ENCODE peak calls at places on chromosomes 12 and 14, in ten cellular contexts. One of them, this sample, is unnamed.

GRCh38 chr12:90069711-90070110 is 361.1 kb upstream of the ATP2B1 start:
- DNase-seq in uterus: no peak
- DNase-seq in cardiac fibroblast: no peak
- DNase-seq in GM12864: no peak
- DNase-seq in right lobe of liver: no peak
- DNase-seq in CD4-positive, alpha-beta T cell: no peak
- DNase-seq in transverse colon: no peak
- DNase-seq in progenitor cell of endocrine pancreas: no peak
- DNase-seq in OCI-LY7: no peak
- DNase-seq in AG09309: no peak
- DNase-seq in this sample: no peak

GRCh38 chr12:42588308-42588836 is 1.2 kb downstream of the PRICKLE1 start:
- DNase-seq in uterus: peak; percentile 15
- DNase-seq in cardiac fibroblast: no peak
- DNase-seq in GM12864: no peak
- DNase-seq in right lobe of liver: no peak
- DNase-seq in CD4-positive, alpha-beta T cell: no peak
- DNase-seq in transverse colon: no peak
- DNase-seq in progenitor cell of endocrine pancreas: no peak
- DNase-seq in OCI-LY7: no peak
- DNase-seq in AG09309: no peak
- DNase-seq in this sample: no peak

GRCh38 chr12:14416658-14417057 is 51.2 kb downstream of the ATF7IP start:
- DNase-seq in uterus: no peak
- DNase-seq in cardiac fibroblast: peak; percentile 90
- DNase-seq in GM12864: peak; percentile 16
- DNase-seq in right lobe of liver: no peak
- DNase-seq in CD4-positive, alpha-beta T cell: no peak
- DNase-seq in transverse colon: no peak
- DNase-seq in progenitor cell of endocrine pancreas: no peak
- DNase-seq in OCI-LY7: peak; percentile 65
- DNase-seq in AG09309: peak; percentile 43
- DNase-seq in this sample: no peak

GRCh38 chr12:93297032-93297431 is 80.7 kb upstream of the NUDT4 start:
- DNase-seq in uterus: no peak
- DNase-seq in cardiac fibroblast: no peak
- DNase-seq in GM12864: peak; percentile 43
- DNase-seq in right lobe of liver: no peak
- DNase-seq in CD4-positive, alpha-beta T cell: no peak
- DNase-seq in transverse colon: no peak
- DNase-seq in progenitor cell of endocrine pancreas: no peak
- DNase-seq in OCI-LY7: no peak
- DNase-seq in AG09309: no peak
- DNase-seq in this sample: peak; percentile 36

GRCh38 chr14:95222870-95223398 is 65.6 kb upstream of the DICER1 start:
- DNase-seq in uterus: no peak
- DNase-seq in cardiac fibroblast: peak; percentile 85
- DNase-seq in GM12864: no peak
- DNase-seq in right lobe of liver: no peak
- DNase-seq in CD4-positive, alpha-beta T cell: no peak
- DNase-seq in transverse colon: no peak
- DNase-seq in progenitor cell of endocrine pancreas: no peak
- DNase-seq in OCI-LY7: no peak
- DNase-seq in AG09309: no peak
- DNase-seq in this sample: no peak

GRCh38 chr14:95290769-95291440 is 28.8 kb downstream of the CLMN start:
- DNase-seq in uterus: peak; percentile 27
- DNase-seq in cardiac fibroblast: peak; percentile 24
- DNase-seq in GM12864: no peak
- DNase-seq in right lobe of liver: peak; percentile 74
- DNase-seq in CD4-positive, alpha-beta T cell: no peak
- DNase-seq in transverse colon: peak; percentile 80
- DNase-seq in progenitor cell of endocrine pancreas: no peak
- DNase-seq in OCI-LY7: peak; percentile 43
- DNase-seq in AG09309: no peak
- DNase-seq in this sample: no peak

GRCh38 chr14:25034803-25035681 is 14.9 kb downstream of the STXBP6 start:
- DNase-seq in uterus: no peak
- DNase-seq in cardiac fibroblast: no peak
- DNase-seq in GM12864: no peak
- DNase-seq in right lobe of liver: no peak
- DNase-seq in CD4-positive, alpha-beta T cell: no peak
- DNase-seq in transverse colon: no peak
- DNase-seq in progenitor cell of endocrine pancreas: no peak
- DNase-seq in OCI-LY7: no peak
- DNase-seq in AG09309: no peak
- DNase-seq in this sample: no peak

GRCh38 chr12:48194780-48195179 is 8.3 kb downstream of the OR10AD1 start:
- DNase-seq in uterus: no peak
- DNase-seq in cardiac fibroblast: no peak
- DNase-seq in GM12864: no peak
- DNase-seq in right lobe of liver: no peak
- DNase-seq in CD4-positive, alpha-beta T cell: no peak
- DNase-seq in transverse colon: no peak
- DNase-seq in progenitor cell of endocrine pancreas: no peak
- DNase-seq in OCI-LY7: no peak
- DNase-seq in AG09309: no peak
- DNase-seq in this sample: no peak

GRCh38 chr14:81831128-81831815 is 297.6 kb upstream of the SEL1L start:
- DNase-seq in uterus: no peak
- DNase-seq in cardiac fibroblast: peak; percentile 18
- DNase-seq in GM12864: no peak
- DNase-seq in right lobe of liver: peak; percentile 68
- DNase-seq in CD4-positive, alpha-beta T cell: no peak
- DNase-seq in transverse colon: no peak
- DNase-seq in progenitor cell of endocrine pancreas: no peak
- DNase-seq in OCI-LY7: no peak
- DNase-seq in AG09309: no peak
- DNase-seq in this sample: no peak

GRCh38 chr14:81829447-81829846 is 295.8 kb upstream of the SEL1L start:
- DNase-seq in uterus: no peak
- DNase-seq in cardiac fibroblast: no peak
- DNase-seq in GM12864: no peak
- DNase-seq in right lobe of liver: no peak
- DNase-seq in CD4-positive, alpha-beta T cell: peak; percentile 0
- DNase-seq in transverse colon: no peak
- DNase-seq in progenitor cell of endocrine pancreas: no peak
- DNase-seq in OCI-LY7: no peak
- DNase-seq in AG09309: no peak
- DNase-seq in this sample: no peak

GRCh38 chr14:81837304-81837703 is 303.7 kb upstream of the SEL1L start:
- DNase-seq in uterus: no peak
- DNase-seq in cardiac fibroblast: no peak
- DNase-seq in GM12864: no peak
- DNase-seq in right lobe of liver: no peak
- DNase-seq in CD4-positive, alpha-beta T cell: no peak
- DNase-seq in transverse colon: no peak
- DNase-seq in progenitor cell of endocrine pancreas: no peak
- DNase-seq in OCI-LY7: no peak
- DNase-seq in AG09309: no peak
- DNase-seq in this sample: no peak

GRCh38 chr14:81834308-81834707 is 300.7 kb upstream of the SEL1L start:
- DNase-seq in uterus: no peak
- DNase-seq in cardiac fibroblast: no peak
- DNase-seq in GM12864: no peak
- DNase-seq in right lobe of liver: no peak
- DNase-seq in CD4-positive, alpha-beta T cell: no peak
- DNase-seq in transverse colon: no peak
- DNase-seq in progenitor cell of endocrine pancreas: no peak
- DNase-seq in OCI-LY7: no peak
- DNase-seq in AG09309: no peak
- DNase-seq in this sample: no peak
- TF ChIP-seq CTCF in uterus: no peak
- TF ChIP-seq CTCF in cardiac fibroblast: no peak
- TF ChIP-seq CTCF in GM12864: no peak
- TF ChIP-seq CTCF in right lobe of liver: no peak
- TF ChIP-seq CTCF in CD4-positive, alpha-beta T cell: no peak
- TF ChIP-seq CTCF in transverse colon: no peak
- TF ChIP-seq CTCF in progenitor cell of endocrine pancreas: no peak
- TF ChIP-seq CTCF in OCI-LY7: no peak
- TF ChIP-seq CTCF in AG09309: no peak
- TF ChIP-seq CTCF in this sample: no peak

GRCh38 chr12:46351138-46351537 is 21.4 kb downstream of the SLC38A2 start:
- DNase-seq in uterus: no peak
- DNase-seq in cardiac fibroblast: no peak
- DNase-seq in GM12864: no peak
- DNase-seq in right lobe of liver: no peak
- DNase-seq in CD4-positive, alpha-beta T cell: no peak
- DNase-seq in transverse colon: no peak
- DNase-seq in progenitor cell of endocrine pancreas: no peak
- DNase-seq in OCI-LY7: no peak
- DNase-seq in AG09309: no peak
- DNase-seq in this sample: no peak

GRCh38 chr12:46356655-46357437 is 15.7 kb downstream of the SLC38A2 start:
- DNase-seq in uterus: no peak
- DNase-seq in cardiac fibroblast: no peak
- DNase-seq in GM12864: no peak
- DNase-seq in right lobe of liver: no peak
- DNase-seq in CD4-positive, alpha-beta T cell: no peak
- DNase-seq in transverse colon: no peak
- DNase-seq in progenitor cell of endocrine pancreas: no peak
- DNase-seq in OCI-LY7: no peak
- DNase-seq in AG09309: no peak
- DNase-seq in this sample: no peak

GRCh38 chr12:46354799-46355194 is 17.8 kb downstream of the SLC38A2 start:
- DNase-seq in uterus: no peak
- DNase-seq in cardiac fibroblast: no peak
- DNase-seq in GM12864: no peak
- DNase-seq in right lobe of liver: no peak
- DNase-seq in CD4-positive, alpha-beta T cell: no peak
- DNase-seq in transverse colon: no peak
- DNase-seq in progenitor cell of endocrine pancreas: no peak
- DNase-seq in OCI-LY7: no peak
- DNase-seq in AG09309: no peak
- DNase-seq in this sample: no peak

GRCh38 chr12:46351861-46352595 is 20.5 kb downstream of the SLC38A2 start:
- DNase-seq in uterus: no peak
- DNase-seq in cardiac fibroblast: no peak
- DNase-seq in GM12864: no peak
- DNase-seq in right lobe of liver: no peak
- DNase-seq in CD4-positive, alpha-beta T cell: no peak
- DNase-seq in transverse colon: no peak
- DNase-seq in progenitor cell of endocrine pancreas: no peak
- DNase-seq in OCI-LY7: no peak
- DNase-seq in AG09309: no peak
- DNase-seq in this sample: no peak

DNA sequence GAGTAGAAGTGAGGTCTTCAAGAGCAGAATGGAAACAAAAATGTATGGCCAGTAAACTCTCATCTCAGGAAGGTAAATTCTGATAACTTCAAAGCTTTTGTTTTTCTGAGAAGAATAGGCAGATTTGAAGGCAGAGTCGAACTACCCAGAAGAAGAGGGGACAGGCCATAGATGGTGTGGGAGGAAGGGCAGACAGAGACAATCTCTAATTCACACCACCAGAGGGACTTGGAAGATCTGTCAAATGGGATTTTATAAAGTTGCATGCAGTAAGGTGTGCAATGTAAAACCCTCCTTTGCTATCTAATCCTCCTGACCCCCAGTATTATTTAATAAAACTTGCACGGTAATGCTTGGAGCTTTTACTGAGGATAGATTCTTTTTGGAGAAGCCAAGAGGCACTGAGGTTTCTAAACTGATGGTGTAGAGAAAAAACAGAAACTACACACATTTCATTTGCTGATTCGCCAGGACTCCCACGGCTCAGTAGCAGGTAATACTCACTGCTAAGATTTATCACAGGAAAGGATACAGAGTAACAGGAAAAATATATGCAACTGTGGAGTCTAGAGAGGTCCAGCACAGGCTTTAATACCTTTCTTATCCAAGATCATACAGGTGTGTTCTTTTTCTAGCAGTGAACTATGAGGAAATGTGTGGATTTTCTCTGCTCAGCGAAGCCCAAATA is 18.3 kb downstream of the SLC38A2 start:
- DNase-seq in uterus: no peak
- DNase-seq in cardiac fibroblast: no peak
- DNase-seq in GM12864: no peak
- DNase-seq in right lobe of liver: no peak
- DNase-seq in CD4-positive, alpha-beta T cell: no peak
- DNase-seq in transverse colon: no peak
- DNase-seq in progenitor cell of endocrine pancreas: no peak
- DNase-seq in OCI-LY7: peak; percentile 23
- DNase-seq in AG09309: no peak
- DNase-seq in this sample: no peak
- TF ChIP-seq CTCF in uterus: no peak
- TF ChIP-seq CTCF in cardiac fibroblast: no peak
- TF ChIP-seq CTCF in GM12864: peak; percentile 28
- TF ChIP-seq CTCF in right lobe of liver: peak; percentile 16
- TF ChIP-seq CTCF in CD4-positive, alpha-beta T cell: peak; percentile 22
- TF ChIP-seq CTCF in transverse colon: no peak
- TF ChIP-seq CTCF in progenitor cell of endocrine pancreas: no peak
- TF ChIP-seq CTCF in OCI-LY7: peak; percentile 56
- TF ChIP-seq CTCF in AG09309: no peak
- TF ChIP-seq CTCF in this sample: peak; percentile 22

GRCh38 chr12:116529048-116529447 is 30.1 kb upstream of the MAP1LC3B2 start:
- DNase-seq in uterus: peak; percentile 86
- DNase-seq in cardiac fibroblast: no peak
- DNase-seq in GM12864: no peak
- DNase-seq in right lobe of liver: no peak
- DNase-seq in CD4-positive, alpha-beta T cell: no peak
- DNase-seq in transverse colon: no peak
- DNase-seq in progenitor cell of endocrine pancreas: no peak
- DNase-seq in OCI-LY7: no peak
- DNase-seq in AG09309: peak; percentile 82
- DNase-seq in this sample: no peak

GRCh38 chr12:116529686-116530085 is 29.5 kb upstream of the MAP1LC3B2 start:
- DNase-seq in uterus: no peak
- DNase-seq in cardiac fibroblast: no peak
- DNase-seq in GM12864: no peak
- DNase-seq in right lobe of liver: no peak
- DNase-seq in CD4-positive, alpha-beta T cell: no peak
- DNase-seq in transverse colon: no peak
- DNase-seq in progenitor cell of endocrine pancreas: no peak
- DNase-seq in OCI-LY7: no peak
- DNase-seq in AG09309: no peak
- DNase-seq in this sample: no peak

GRCh38 chr12:116528498-116528897 is 30.7 kb upstream of the MAP1LC3B2 start:
- DNase-seq in uterus: no peak
- DNase-seq in cardiac fibroblast: peak; percentile 26
- DNase-seq in GM12864: no peak
- DNase-seq in right lobe of liver: no peak
- DNase-seq in CD4-positive, alpha-beta T cell: no peak
- DNase-seq in transverse colon: no peak
- DNase-seq in progenitor cell of endocrine pancreas: no peak
- DNase-seq in OCI-LY7: no peak
- DNase-seq in AG09309: no peak
- DNase-seq in this sample: no peak

GRCh38 chr12:116525418-116526001 is 33.7 kb upstream of the MAP1LC3B2 start:
- DNase-seq in uterus: peak; percentile 90
- DNase-seq in cardiac fibroblast: peak; percentile 94
- DNase-seq in GM12864: no peak
- DNase-seq in right lobe of liver: peak; percentile 62
- DNase-seq in CD4-positive, alpha-beta T cell: no peak
- DNase-seq in transverse colon: peak; percentile 45
- DNase-seq in progenitor cell of endocrine pancreas: no peak
- DNase-seq in OCI-LY7: no peak
- DNase-seq in AG09309: peak; percentile 79
- DNase-seq in this sample: no peak

DNA sequence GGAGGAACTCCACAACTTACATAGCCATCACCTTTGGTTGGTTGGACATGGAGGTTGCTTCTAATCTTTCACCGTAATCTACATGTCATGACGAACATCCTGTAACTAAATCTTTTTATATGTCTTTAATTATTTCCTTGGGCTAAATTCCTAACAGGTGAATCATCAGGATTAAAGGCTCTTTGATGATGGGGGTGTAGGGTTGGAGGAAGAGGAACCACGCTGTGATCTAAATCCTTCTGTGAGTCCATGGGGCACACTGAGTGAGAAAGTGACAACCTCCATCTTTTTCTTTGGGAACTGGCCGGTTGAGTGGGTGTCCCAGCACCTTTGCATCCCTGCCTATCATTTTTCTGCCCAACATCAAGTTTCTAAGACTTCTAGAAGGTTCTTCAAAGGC is 31.1 kb upstream of the MAP1LC3B2 start:
- DNase-seq in uterus: no peak
- DNase-seq in cardiac fibroblast: peak; percentile 72
- DNase-seq in GM12864: no peak
- DNase-seq in right lobe of liver: no peak
- DNase-seq in CD4-positive, alpha-beta T cell: no peak
- DNase-seq in transverse colon: no peak
- DNase-seq in progenitor cell of endocrine pancreas: no peak
- DNase-seq in OCI-LY7: no peak
- DNase-seq in AG09309: peak; percentile 71
- DNase-seq in this sample: no peak
- TF ChIP-seq CTCF in uterus: no peak
- TF ChIP-seq CTCF in cardiac fibroblast: no peak
- TF ChIP-seq CTCF in GM12864: no peak
- TF ChIP-seq CTCF in right lobe of liver: no peak
- TF ChIP-seq CTCF in CD4-positive, alpha-beta T cell: no peak
- TF ChIP-seq CTCF in transverse colon: no peak
- TF ChIP-seq CTCF in progenitor cell of endocrine pancreas: no peak
- TF ChIP-seq CTCF in OCI-LY7: no peak
- TF ChIP-seq CTCF in AG09309: no peak
- TF ChIP-seq CTCF in this sample: no peak

GRCh38 chr12:105368047-105368646 is 37.7 kb downstream of the C12orf75 start:
- DNase-seq in uterus: no peak
- DNase-seq in cardiac fibroblast: no peak
- DNase-seq in GM12864: no peak
- DNase-seq in right lobe of liver: no peak
- DNase-seq in CD4-positive, alpha-beta T cell: no peak
- DNase-seq in transverse colon: no peak
- DNase-seq in progenitor cell of endocrine pancreas: no peak
- DNase-seq in OCI-LY7: no peak
- DNase-seq in AG09309: no peak
- DNase-seq in this sample: no peak

GRCh38 chr12:105365231-105365630 is 34.7 kb downstream of the C12orf75 start:
- DNase-seq in uterus: no peak
- DNase-seq in cardiac fibroblast: no peak
- DNase-seq in GM12864: no peak
- DNase-seq in right lobe of liver: no peak
- DNase-seq in CD4-positive, alpha-beta T cell: no peak
- DNase-seq in transverse colon: no peak
- DNase-seq in progenitor cell of endocrine pancreas: no peak
- DNase-seq in OCI-LY7: no peak
- DNase-seq in AG09309: no peak
- DNase-seq in this sample: no peak

GRCh38 chr12:105363890-105364289 is 33.4 kb downstream of the C12orf75 start:
- DNase-seq in uterus: no peak
- DNase-seq in cardiac fibroblast: no peak
- DNase-seq in GM12864: no peak
- DNase-seq in right lobe of liver: no peak
- DNase-seq in CD4-positive, alpha-beta T cell: no peak
- DNase-seq in transverse colon: no peak
- DNase-seq in progenitor cell of endocrine pancreas: no peak
- DNase-seq in OCI-LY7: peak; percentile 33
- DNase-seq in AG09309: no peak
- DNase-seq in this sample: no peak

GRCh38 chr12:105369014-105369413 is 38.5 kb downstream of the C12orf75 start:
- DNase-seq in uterus: no peak
- DNase-seq in cardiac fibroblast: peak; percentile 85
- DNase-seq in GM12864: no peak
- DNase-seq in right lobe of liver: no peak
- DNase-seq in CD4-positive, alpha-beta T cell: no peak
- DNase-seq in transverse colon: no peak
- DNase-seq in progenitor cell of endocrine pancreas: no peak
- DNase-seq in OCI-LY7: no peak
- DNase-seq in AG09309: peak; percentile 56
- DNase-seq in this sample: no peak
- TF ChIP-seq CTCF in uterus: no peak
- TF ChIP-seq CTCF in cardiac fibroblast: peak; percentile 10
- TF ChIP-seq CTCF in GM12864: no peak
- TF ChIP-seq CTCF in right lobe of liver: no peak
- TF ChIP-seq CTCF in CD4-positive, alpha-beta T cell: no peak
- TF ChIP-seq CTCF in transverse colon: no peak
- TF ChIP-seq CTCF in progenitor cell of endocrine pancreas: no peak
- TF ChIP-seq CTCF in OCI-LY7: no peak
- TF ChIP-seq CTCF in AG09309: peak; percentile 44
- TF ChIP-seq CTCF in this sample: no peak